ENCODE peak calls at places on chromosomes 4 and X, in five cellular contexts. B is prostate gland, H is breast epithelium, J is GM23338, G is upper lobe of left lung. F is an unnamed sample.

GRCh38 chr4:148834804-148835598 is 392.8 kb upstream of the NR3C2 start:
- DNase-seq in B (no peak), H (no peak), J (peak; percentile 18), G (peak; percentile 71), F (no peak)

GRCh38 chr4:79160962-79161361 is 164.9 kb downstream of the NAA11 start:
- DNase-seq in B (no peak), H (no peak), J (no peak), G (no peak), F (no peak)

GRCh38 chr4:88765729-88766128 is 68.1 kb upstream of the NAP1L5 start:
- DNase-seq in B (peak; percentile 14), H (no peak), J (no peak), G (no peak), F (no peak)

GRCh38 chrX:117973175-117974075 is 143.2 kb downstream of the KLHL13 start:
- DNase-seq in B (no peak), H (no peak), J (no peak), G (no peak), F (no peak)

GRCh38 chr4:7107166-7107905 is 39.5 kb upstream of the GRPEL1 start:
- DNase-seq in B (no peak), H (no peak), J (no peak), G (no peak), F (no peak)

GRCh38 chrX:44157858-44158257 is 184.7 kb upstream of the NDP start:
- DNase-seq in B (no peak), H (no peak), J (no peak), G (no peak), F (no peak)

GRCh38 chr4:79083406-79084010 is 144.3 kb upstream of the PAQR3 start:
- DNase-seq in B (peak; percentile 78), H (no peak), J (peak; percentile 65), G (no peak), F (no peak)

GRCh38 chr4:8664976-8665375 is 72.4 kb downstream of the CPZ start:
- DNase-seq in B (no peak), H (no peak), J (no peak), G (no peak), F (no peak)

GRCh38 chrX:30493348-30493747 is 84.2 kb downstream of the TASL start:
- DNase-seq in B (no peak), H (no peak), J (no peak), G (no peak), F (no peak)

GRCh38 chrX:67546496-67547423 is 2.9 kb downstream of the AR start:
- DNase-seq in B (no peak), H (no peak), J (peak; percentile 45), G (no peak), F (no peak)

GRCh38 chrX:107228486-107228819 is 22.0 kb downstream of the DNAAF6 start:
- DNase-seq in B (no peak), H (no peak), J (no peak), G (no peak), F (no peak)

GRCh38 chrX:140723251-140723650 is 13.7 kb downstream of the LINC00632 start:
- DNase-seq in B (no peak), H (no peak), J (no peak), G (no peak), F (no peak)

GRCh38 chr4:128658214-128658621 is 151.3 kb upstream of the JADE1 start:
- DNase-seq in B (no peak), H (no peak), J (no peak), G (no peak), F (no peak)
- H3K4me1 ChIP-seq in B (peaks cover 21% of the 10 kb centered on the region), H (no peaks in the 10 kb centered on the region), J (peaks cover 10% of the 10 kb centered on the region), G (peaks cover 15% of the 10 kb centered on the region), F (peaks cover 19% of the 10 kb centered on the region)

GRCh38 chrX:154373340-154374306 is 811 bp downstream of the FLNA start:
- DNase-seq in B (peak; percentile 70), H (peak; percentile 74), J (peak; percentile 81), G (peak; percentile 72), F (peak; percentile 67)
- TF ChIP-seq POLR2AphosphoS5 in B (peak; percentile 58), H (peak; percentile 42), J (no peak), G (no peak), F (no peak)

DNA sequence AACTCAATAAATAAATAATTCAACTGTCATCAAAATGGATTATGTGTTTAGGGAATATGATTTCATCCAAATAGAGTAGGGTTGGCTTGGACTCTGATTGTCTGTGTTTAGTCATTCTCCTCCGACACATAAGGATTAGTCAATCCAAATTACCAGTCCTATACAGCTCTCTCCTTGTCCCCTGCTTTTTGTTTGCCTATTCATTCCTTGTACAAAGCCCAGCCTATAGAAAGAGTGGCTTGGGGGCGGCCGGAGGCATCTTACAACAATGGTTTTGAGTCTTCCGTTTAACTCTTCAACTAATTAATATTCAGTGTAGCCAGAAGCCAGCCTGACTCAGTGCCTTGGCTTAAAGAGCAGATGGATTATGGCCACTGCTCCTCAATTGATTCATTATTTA is 796.7 kb upstream of the POU3F4 start:
- DNase-seq in B (no peak), H (no peak), J (no peak), G (no peak), F (no peak)
- H3K4me1 ChIP-seq in B (no peaks in the 10 kb centered on the region), H (no peaks in the 10 kb centered on the region), J (no peaks in the 10 kb centered on the region), G (no peaks in the 10 kb centered on the region), F (no peaks in the 10 kb centered on the region)

DNA sequence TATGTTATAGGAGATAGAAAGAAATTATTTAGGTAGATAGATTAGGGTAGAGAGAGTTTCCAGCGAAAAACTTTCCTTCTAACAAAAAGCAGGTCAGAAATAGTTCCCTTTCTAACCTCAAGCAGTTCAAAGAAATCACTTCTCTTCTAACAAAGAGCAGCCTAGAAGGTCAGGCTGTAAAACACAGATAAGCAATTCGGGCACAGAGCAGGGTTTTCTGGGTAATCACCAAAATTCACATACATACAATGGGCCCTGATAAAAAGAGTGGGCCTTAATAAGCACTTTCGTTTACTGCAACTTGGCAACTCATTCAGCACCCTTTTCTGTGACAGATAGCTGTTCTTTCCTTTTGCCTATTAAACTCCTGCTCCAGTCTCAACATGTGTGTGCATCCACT is 13.4 kb upstream of the NAF1 start:
- DNase-seq in B (no peak), H (no peak), J (no peak), G (no peak), F (no peak)
- TF ChIP-seq POLR2AphosphoS5 in B (no peak), H (no peak), J (no peak), G (no peak), F (no peak)

GRCh38 chr4:993111-994029 is at the start of gene SLC26A1:
- DNase-seq in B (no peak), H (no peak), J (no peak), G (no peak), F (peak; percentile 60)
- H3K4me1 ChIP-seq in B (peaks cover 12% of the 10 kb centered on the region), H (no peaks in the 10 kb centered on the region), J (no peaks in the 10 kb centered on the region), G (peaks cover 27% of the 10 kb centered on the region), F (peaks cover 61% of the 10 kb centered on the region)

GRCh38 chr4:2846172-2846571 is 2.5 kb downstream of the ADD1 start:
- DNase-seq in B (no peak), H (no peak), J (no peak), G (no peak), F (no peak)

GRCh38 chr4:2847297-2847871 is 3.7 kb downstream of the ADD1 start:
- DNase-seq in B (no peak), H (no peak), J (no peak), G (no peak), F (no peak)

GRCh38 chr4:2842667-2843022 is 999 bp upstream of the ADD1 start:
- DNase-seq in B (no peak), H (no peak), J (no peak), G (no peak), F (peak; percentile 21)

GRCh38 chr4:2843023-2843908 is at the start of gene ADD1:
- DNase-seq in B (peak; percentile 90), H (peak; percentile 90), J (peak; percentile 93), G (peak; percentile 93), F (peak; percentile 93)

DNA sequence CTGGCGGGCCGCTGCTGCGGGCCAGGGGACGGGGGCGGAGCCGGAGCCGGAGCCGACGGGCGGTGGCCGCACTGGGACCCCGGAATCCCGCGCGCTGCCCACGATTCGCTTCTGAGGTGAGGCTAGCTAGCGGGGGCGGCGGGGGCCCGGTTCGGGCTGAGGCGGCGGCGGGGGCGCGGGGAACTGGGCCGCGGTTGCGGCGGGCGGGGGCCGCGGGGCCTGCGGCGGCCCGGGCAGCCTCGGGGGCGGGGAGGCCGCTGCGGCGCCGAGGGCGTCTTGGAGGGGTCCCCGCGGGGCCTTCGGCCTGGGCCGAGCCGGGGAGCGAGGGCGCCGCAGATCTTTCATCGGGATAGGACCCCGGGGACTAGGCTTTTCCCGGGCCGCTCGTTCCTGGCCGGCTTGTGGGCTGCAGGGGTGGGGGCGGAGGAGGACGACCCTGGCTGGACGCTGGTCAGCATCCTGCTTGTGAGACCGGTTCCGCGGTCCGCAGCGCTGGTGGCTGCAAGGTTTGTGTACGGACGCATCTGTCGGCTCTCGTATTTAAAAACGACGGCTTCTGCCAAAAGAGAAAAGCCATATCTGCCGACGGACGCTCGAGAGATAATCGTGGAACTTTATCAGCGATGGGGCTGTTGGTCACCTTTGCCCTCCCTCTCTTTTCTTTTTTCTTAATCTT is 403 bp downstream of the ADD1 start:
- DNase-seq in B (peak; percentile 53), H (no peak), J (peak; percentile 61), G (peak; percentile 69), F (peak; percentile 55)
- TF ChIP-seq POLR2AphosphoS5 in B (no peak), H (no peak), J (peak; percentile 10), G (no peak), F (no peak)

DNA sequence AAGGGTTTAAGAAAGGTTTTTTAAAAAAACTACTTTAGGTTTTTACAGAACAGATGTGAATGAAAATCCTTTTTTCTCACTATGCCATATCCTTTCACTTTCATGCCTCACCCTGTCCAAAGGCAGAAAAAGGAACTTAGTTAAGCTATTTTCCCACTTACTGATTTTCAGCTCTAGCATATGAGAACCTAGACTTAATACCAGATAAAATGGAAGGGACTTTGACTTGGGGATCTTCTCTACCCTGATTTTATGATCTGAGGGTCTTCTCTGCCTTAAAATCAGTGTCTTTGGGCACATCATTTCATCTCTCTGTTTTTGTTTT is 42.4 kb downstream of the FNIP2 start:
- DNase-seq in B (no peak), H (no peak), J (no peak), G (no peak), F (no peak)
- H3K4me1 ChIP-seq in B (peaks cover 10% of the 10 kb centered on the region), H (no peaks in the 10 kb centered on the region), J (peaks cover 14% of the 10 kb centered on the region), G (peaks cover 72% of the 10 kb centered on the region), F (peaks cover 82% of the 10 kb centered on the region)

DNA sequence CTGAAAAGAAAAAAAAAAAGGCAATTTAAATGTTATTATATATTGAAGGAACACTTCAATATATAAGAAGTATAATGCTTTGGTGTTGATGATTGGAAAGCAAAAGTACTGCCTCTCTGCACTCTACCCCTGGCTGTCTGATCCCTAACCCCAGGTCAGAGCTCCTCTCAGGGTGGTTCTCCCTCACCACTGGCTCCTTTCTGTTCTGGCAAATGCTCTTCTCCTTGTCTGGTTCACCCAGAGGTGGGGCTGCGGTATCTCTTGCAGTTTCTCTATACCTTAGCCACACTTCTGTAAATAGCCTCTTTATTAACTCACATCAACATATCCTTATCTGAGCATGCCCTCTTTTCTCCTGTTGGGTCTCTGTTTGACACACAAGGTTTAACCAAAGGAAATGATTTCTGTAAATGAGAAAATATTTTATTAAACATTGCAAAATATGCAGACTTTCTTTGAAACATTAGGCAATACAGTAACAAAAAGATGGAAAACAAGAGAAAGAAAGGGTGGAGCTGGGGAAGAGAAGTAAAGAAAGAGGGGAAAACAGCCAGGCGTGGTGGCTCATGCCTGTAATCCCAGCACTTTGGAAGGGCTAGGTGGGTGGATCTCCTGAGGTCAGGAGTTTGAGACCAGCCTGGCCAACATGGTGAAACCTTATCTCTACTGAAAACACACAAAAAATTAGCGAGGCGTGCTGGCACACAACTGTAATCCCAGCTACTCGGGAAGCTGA is 45.7 kb downstream of the ING2 start:
- DNase-seq in B (no peak), H (no peak), J (no peak), G (no peak), F (no peak)
- TF ChIP-seq POLR2AphosphoS5 in B (no peak), H (no peak), J (no peak), G (no peak), F (no peak)